ENCODE peak calls at places on chromosomes 7 and 10, in ten cellular contexts. One of them, this sample, is unnamed.

GRCh38 chr7:14596421-14596820 is 306.1 kb downstream of the DGKB start:
- DNase-seq in GM12865: no peak
- DNase-seq in GM23248: peak
- DNase-seq in RPMI8226: no peak
- DNase-seq in left lung: no peak
- DNase-seq in mammary epithelial cell: peak
- DNase-seq in NB4: no peak
- DNase-seq in Panc1: no peak
- DNase-seq in neural progenitor cell: no peak
- DNase-seq in SJSA1: no peak
- DNase-seq in this sample: no peak

GRCh38 chr7:114759347-114760062 is 162.4 kb upstream of the MDFIC start:
- DNase-seq in GM12865: no peak
- DNase-seq in GM23248: peak
- DNase-seq in RPMI8226: no peak
- DNase-seq in left lung: no peak
- DNase-seq in mammary epithelial cell: peak
- DNase-seq in NB4: no peak
- DNase-seq in Panc1: no peak
- DNase-seq in neural progenitor cell: peak
- DNase-seq in SJSA1: no peak
- DNase-seq in this sample: no peak

GRCh38 chr10:101687088-101687487 is 7.9 kb downstream of the FBXW4 start:
- DNase-seq in GM12865: no peak
- DNase-seq in GM23248: no peak
- DNase-seq in RPMI8226: no peak
- DNase-seq in left lung: no peak
- DNase-seq in mammary epithelial cell: no peak
- DNase-seq in NB4: no peak
- DNase-seq in Panc1: no peak
- DNase-seq in neural progenitor cell: no peak
- DNase-seq in SJSA1: no peak
- DNase-seq in this sample: no peak

GRCh38 chr10:110032801-110033723 is 25.3 kb downstream of the ADD3 start:
- DNase-seq in GM12865: no peak
- DNase-seq in GM23248: no peak
- DNase-seq in RPMI8226: no peak
- DNase-seq in left lung: no peak
- DNase-seq in mammary epithelial cell: no peak
- DNase-seq in NB4: no peak
- DNase-seq in Panc1: no peak
- DNase-seq in neural progenitor cell: no peak
- DNase-seq in SJSA1: no peak
- DNase-seq in this sample: no peak

GRCh38 chr10:47028466-47028865 is 117.2 kb downstream of the PTPN20 start:
- DNase-seq in GM12865: no peak
- DNase-seq in GM23248: no peak
- DNase-seq in RPMI8226: no peak
- DNase-seq in left lung: peak
- DNase-seq in mammary epithelial cell: no peak
- DNase-seq in NB4: no peak
- DNase-seq in Panc1: no peak
- DNase-seq in neural progenitor cell: no peak
- DNase-seq in SJSA1: peak
- DNase-seq in this sample: no peak

GRCh38 chr7:1028044-1028770 is 16.1 kb upstream of the GPR146 start:
- DNase-seq in GM12865: peak
- DNase-seq in GM23248: peak
- DNase-seq in RPMI8226: peak
- DNase-seq in left lung: peak
- DNase-seq in mammary epithelial cell: peak
- DNase-seq in NB4: peak
- DNase-seq in Panc1: no peak
- DNase-seq in neural progenitor cell: peak
- DNase-seq in SJSA1: peak
- DNase-seq in this sample: peak

GRCh38 chr10:128125944-128126764 is at the start of gene MKI67:
- DNase-seq in GM12865: peak
- DNase-seq in GM23248: peak
- DNase-seq in RPMI8226: peak
- DNase-seq in left lung: peak
- DNase-seq in mammary epithelial cell: peak
- DNase-seq in NB4: peak
- DNase-seq in Panc1: peak
- DNase-seq in neural progenitor cell: peak
- DNase-seq in SJSA1: peak
- DNase-seq in this sample: peak

GRCh38 chr10:52499281-52499680 is 185.2 kb downstream of the DKK1 start:
- DNase-seq in GM12865: no peak
- DNase-seq in GM23248: no peak
- DNase-seq in RPMI8226: no peak
- DNase-seq in left lung: no peak
- DNase-seq in mammary epithelial cell: no peak
- DNase-seq in NB4: no peak
- DNase-seq in Panc1: no peak
- DNase-seq in neural progenitor cell: no peak
- DNase-seq in SJSA1: no peak
- DNase-seq in this sample: no peak

GRCh38 chr7:36607206-36607515 is 117.1 kb downstream of the AOAH start:
- DNase-seq in GM12865: no peak
- DNase-seq in GM23248: no peak
- DNase-seq in RPMI8226: no peak
- DNase-seq in left lung: no peak
- DNase-seq in mammary epithelial cell: no peak
- DNase-seq in NB4: no peak
- DNase-seq in Panc1: no peak
- DNase-seq in neural progenitor cell: no peak
- DNase-seq in SJSA1: no peak
- DNase-seq in this sample: no peak

GRCh38 chr7:149027560-149028345 is 552 bp downstream of the PDIA4 start:
- DNase-seq in GM12865: no peak
- DNase-seq in GM23248: peak
- DNase-seq in RPMI8226: peak
- DNase-seq in left lung: no peak
- DNase-seq in mammary epithelial cell: peak
- DNase-seq in NB4: peak
- DNase-seq in Panc1: no peak
- DNase-seq in neural progenitor cell: no peak
- DNase-seq in SJSA1: no peak
- DNase-seq in this sample: no peak

GRCh38 chr10:74548676-74549075 is 277.7 kb upstream of the KAT6B start:
- DNase-seq in GM12865: no peak
- DNase-seq in GM23248: no peak
- DNase-seq in RPMI8226: no peak
- DNase-seq in left lung: no peak
- DNase-seq in mammary epithelial cell: no peak
- DNase-seq in NB4: no peak
- DNase-seq in Panc1: peak
- DNase-seq in neural progenitor cell: no peak
- DNase-seq in SJSA1: no peak
- DNase-seq in this sample: no peak

GRCh38 chr7:115747174-115747573 is 283.4 kb downstream of the TFEC start:
- DNase-seq in GM12865: peak
- DNase-seq in GM23248: no peak
- DNase-seq in RPMI8226: peak
- DNase-seq in left lung: no peak
- DNase-seq in mammary epithelial cell: no peak
- DNase-seq in NB4: no peak
- DNase-seq in Panc1: no peak
- DNase-seq in neural progenitor cell: no peak
- DNase-seq in SJSA1: no peak
- DNase-seq in this sample: no peak

GRCh38 chr7:13189712-13190111 is 502.3 kb downstream of the ARL4A start:
- DNase-seq in GM12865: no peak
- DNase-seq in GM23248: peak
- DNase-seq in RPMI8226: no peak
- DNase-seq in left lung: no peak
- DNase-seq in mammary epithelial cell: no peak
- DNase-seq in NB4: no peak
- DNase-seq in Panc1: no peak
- DNase-seq in neural progenitor cell: no peak
- DNase-seq in SJSA1: no peak
- DNase-seq in this sample: no peak

GRCh38 chr10:124696446-124697392 is 47.5 kb downstream of the FAM53B start:
- DNase-seq in GM12865: peak
- DNase-seq in GM23248: no peak
- DNase-seq in RPMI8226: no peak
- DNase-seq in left lung: no peak
- DNase-seq in mammary epithelial cell: no peak
- DNase-seq in NB4: no peak
- DNase-seq in Panc1: no peak
- DNase-seq in neural progenitor cell: no peak
- DNase-seq in SJSA1: no peak
- DNase-seq in this sample: no peak

GRCh38 chr7:112411186-112411795 is 39.0 kb upstream of the IFRD1 start:
- DNase-seq in GM12865: no peak
- DNase-seq in GM23248: peak
- DNase-seq in RPMI8226: peak
- DNase-seq in left lung: no peak
- DNase-seq in mammary epithelial cell: peak
- DNase-seq in NB4: peak
- DNase-seq in Panc1: no peak
- DNase-seq in neural progenitor cell: no peak
- DNase-seq in SJSA1: no peak
- DNase-seq in this sample: no peak

GRCh38 chr10:116005301-116005700 is 267.7 kb downstream of the GFRA1 start:
- DNase-seq in GM12865: no peak
- DNase-seq in GM23248: no peak
- DNase-seq in RPMI8226: no peak
- DNase-seq in left lung: no peak
- DNase-seq in mammary epithelial cell: no peak
- DNase-seq in NB4: no peak
- DNase-seq in Panc1: no peak
- DNase-seq in neural progenitor cell: no peak
- DNase-seq in SJSA1: no peak
- DNase-seq in this sample: no peak

GRCh38 chr7:132453825-132454224 is 122.4 kb downstream of the PLXNA4 start:
- DNase-seq in GM12865: no peak
- DNase-seq in GM23248: no peak
- DNase-seq in RPMI8226: no peak
- DNase-seq in left lung: no peak
- DNase-seq in mammary epithelial cell: no peak
- DNase-seq in NB4: no peak
- DNase-seq in Panc1: no peak
- DNase-seq in neural progenitor cell: no peak
- DNase-seq in SJSA1: no peak
- DNase-seq in this sample: no peak